ENCODE peak calls at places on chromosome 11, in six cellular contexts. S, M, E, Y, Q and X are unnamed samples.

GRCh38 chr11:134126197-134126822 is 57.4 kb downstream of the JAM3 start:
- DNase-seq in S (no peak), M (peak; percentile 91), E (no peak), Y (no peak), Q (peak; percentile 61), X (peak; percentile 7)

GRCh38 chr11:72875736-72876135 is 61.5 kb downstream of the ATG16L2 start:
- DNase-seq in S (no peak), M (no peak), E (no peak), Y (no peak), Q (no peak), X (no peak)

GRCh38 chr11:10909141-10909883 is 51.5 kb upstream of the ZBED5 start:
- DNase-seq in S (no peak), M (peak; percentile 45), E (no peak), Y (peak; percentile 31), Q (no peak), X (no peak)

GRCh38 chr11:88523362-88524028 is 186.0 kb upstream of the CTSC start:
- DNase-seq in S (no peak), M (peak; percentile 66), E (no peak), Y (no peak), Q (no peak), X (no peak)

GRCh38 chr11:19903620-19904069 is 191.0 kb downstream of the NAV2 start:
- DNase-seq in S (no peak), M (peak; percentile 85), E (peak; percentile 90), Y (peak; percentile 41), Q (peak; percentile 73), X (peak; percentile 74)

GRCh38 chr11:59669611-59670009 is 773 bp upstream of the PATL1 start:
- DNase-seq in S (no peak), M (peak; percentile 75), E (no peak), Y (no peak), Q (no peak), X (peak; percentile 81)

GRCh38 chr11:119516060-119516459 is 93.1 kb upstream of the THY1 start:
- DNase-seq in S (no peak), M (no peak), E (no peak), Y (no peak), Q (no peak), X (no peak)

GRCh38 chr11:119742263-119742861 is 13.4 kb upstream of the NECTIN1 start:
- DNase-seq in S (no peak), M (no peak), E (no peak), Y (no peak), Q (peak; percentile 80), X (no peak)

GRCh38 chr11:64788321-64789215 is 10.2 kb upstream of the SF1 start:
- DNase-seq in S (no peak), M (no peak), E (no peak), Y (no peak), Q (no peak), X (no peak)

GRCh38 chr11:133650082-133650481 is 117.8 kb upstream of the OPCML start:
- DNase-seq in S (no peak), M (no peak), E (no peak), Y (no peak), Q (no peak), X (no peak)

GRCh38 chr11:34151166-34151565 is 45.7 kb downstream of the NAT10 start:
- DNase-seq in S (no peak), M (no peak), E (no peak), Y (no peak), Q (no peak), X (no peak)

GRCh38 chr11:1258401-1259075 is 35.7 kb downstream of the MUC5B start:
- DNase-seq in S (no peak), M (no peak), E (no peak), Y (no peak), Q (no peak), X (no peak)

GRCh38 chr11:68574308-68574707 is 110.0 kb upstream of the GAL start:
- DNase-seq in S (no peak), M (peak; percentile 83), E (no peak), Y (no peak), Q (no peak), X (peak; percentile 33)

GRCh38 chr11:119933164-119933563 is 204.2 kb upstream of the NECTIN1 start:
- DNase-seq in S (no peak), M (no peak), E (no peak), Y (no peak), Q (no peak), X (no peak)

GRCh38 chr11:65558785-65559509 is 788 bp upstream of the LTBP3 start:
- DNase-seq in S (no peak), M (peak; percentile 36), E (no peak), Y (no peak), Q (no peak), X (no peak)

GRCh38 chr11:21411114-21411513 is 741.7 kb downstream of the NELL1 start:
- DNase-seq in S (no peak), M (no peak), E (no peak), Y (peak; percentile 12), Q (no peak), X (peak; percentile 83)

GRCh38 chr11:7019500-7020182 is 505 bp downstream of the ZNF214 start:
- DNase-seq in S (no peak), M (no peak), E (no peak), Y (no peak), Q (peak; percentile 38), X (no peak)

GRCh38 chr11:22792497-22792896 is 37.1 kb downstream of the SVIP start:
- DNase-seq in S (no peak), M (peak; percentile 92), E (no peak), Y (peak; percentile 51), Q (no peak), X (peak; percentile 36)

GRCh38 chr11:64226507-64227051 is 505 bp downstream of the NUDT22 start:
- DNase-seq in S (no peak), M (no peak), E (no peak), Y (peak; percentile 36), Q (peak; percentile 69), X (no peak)

GRCh38 chr11:85680897-85681296 is 5.1 kb downstream of the CCDC89 start:
- DNase-seq in S (no peak), M (no peak), E (no peak), Y (no peak), Q (peak; percentile 33), X (no peak)